ENCODE peak calls at places on chromosomes 3 and 15, in four cellular contexts. D is AG08395, X is activated gamma-delta T cell treated with Interleukin-2 at 50 U/mL for 16 hours, P is NCI-H524. Q is an unnamed sample.

GRCh38 chr15:66770518-66771350 is 68.7 kb downstream of the SMAD6 start:
- DNase-seq in X (no peak), P (no peak), D (no peak), Q (peak)

GRCh38 chr15:29242466-29243242 is 27.0 kb downstream of the NSMCE3 start:
- DNase-seq in P (peak), X (no peak), D (peak), Q (no peak)

GRCh38 chr3:44011680-44012079 is 230.0 kb upstream of the TOPAZ1 start:
- DNase-seq in P (no peak), D (no peak), X (no peak), Q (no peak)

GRCh38 chr3:127734754-127735473 is 62.2 kb downstream of the ABTB1 start:
- DNase-seq in X (no peak), D (peak), P (no peak), Q (no peak)

GRCh38 chr3:87958289-87958688 is 100.5 kb downstream of the CGGBP1 start:
- DNase-seq in D (no peak), P (no peak), X (no peak), Q (no peak)

GRCh38 chr15:90106522-90107117 is 4.4 kb upstream of the IDH2 start:
- DNase-seq in P (peak), D (peak), X (no peak), Q (no peak)

GRCh38 chr15:42511010-42511396 is 15.6 kb downstream of the SNAP23 start:
- DNase-seq in X (no peak), P (no peak), D (peak), Q (no peak)

GRCh38 chr3:194312743-194313281 is 38.3 kb downstream of the CPN2 start:
- DNase-seq in P (no peak), X (no peak), D (peak), Q (no peak)

GRCh38 chr3:45704544-45704943 is 15.3 kb downstream of the SACM1L start:
- DNase-seq in D (no peak), P (no peak), X (no peak), Q (no peak)